ENCODE peak calls at places on chromosomes 12 and 14, in five cellular contexts. Q, P, F, U and E are unnamed samples.

GRCh38 chr12:47281667-47282171 is 202.0 kb upstream of the AMIGO2 start:
- DNase-seq in Q (no peak), P (no peak), F (no peak), U (peak; percentile 34), E (no peak)

GRCh38 chr14:74437654-74438053 is 11.6 kb upstream of the SYNDIG1L start:
- DNase-seq in Q (no peak), P (no peak), F (no peak), U (peak; percentile 18), E (no peak)

GRCh38 chr12:124428136-124428791 is 133.4 kb downstream of the RFLNA start:
- DNase-seq in Q (no peak), P (peak; percentile 75), F (no peak), U (peak; percentile 82), E (no peak)

GRCh38 chr12:31589582-31589895 is 1.4 kb downstream of the DENND5B start:
- DNase-seq in Q (no peak), P (no peak), F (no peak), U (no peak), E (no peak)

GRCh38 chr12:24596768-24597388 is 352.0 kb downstream of the BCAT1 start:
- DNase-seq in Q (peak; percentile 34), P (no peak), F (no peak), U (peak; percentile 43), E (peak; percentile 23)

GRCh38 chr12:89655851-89656250 is 52.8 kb downstream of the ATP2B1 start:
- DNase-seq in Q (no peak), P (no peak), F (no peak), U (no peak), E (no peak)

GRCh38 chr14:85599939-85600338 is 70.0 kb downstream of the FLRT2 start:
- DNase-seq in Q (no peak), P (no peak), F (no peak), U (peak; percentile 87), E (peak; percentile 41)

GRCh38 chr12:66132408-66132807 is 1.9 kb upstream of the LLPH start:
- DNase-seq in Q (peak; percentile 18), P (no peak), F (no peak), U (peak; percentile 92), E (peak; percentile 86)

GRCh38 chr14:88821378-88821777 is 3.1 kb upstream of the TTC8 start:
- DNase-seq in Q (no peak), P (no peak), F (no peak), U (no peak), E (no peak)

GRCh38 chr14:57136669-57137068 is 132.0 kb downstream of the EXOC5 start:
- DNase-seq in Q (no peak), P (peak; percentile 47), F (no peak), U (no peak), E (no peak)

GRCh38 chr12:47838286-47838931 is 18.7 kb upstream of the HDAC7 start:
- DNase-seq in Q (no peak), P (no peak), F (no peak), U (peak; percentile 57), E (no peak)

GRCh38 chr12:87953257-87953860 is 75.8 kb downstream of the C12orf50 start:
- DNase-seq in Q (peak; percentile 59), P (no peak), F (no peak), U (peak; percentile 24), E (peak; percentile 30)

GRCh38 chr12:46214668-46215429 is 54.0 kb downstream of the SLC38A1 start:
- DNase-seq in Q (no peak), P (no peak), F (no peak), U (peak; percentile 21), E (no peak)